ENCODE peak calls at places on chromosome 20, in seven cellular contexts. V is H9; J is NCI-H748 treated with DMSO at 0.1 percent for 48 hours; E is colonic mucosa; C is uterus; K is Right ventricle myocardium superior; L is activated CD4-positive, alpha-beta memory T cell treated with anti-CD3 and anti-CD28 coated beads for 36 hours. I is an unnamed sample.

GRCh38 chr20:17138237-17138636 is 88.6 kb upstream of the PCSK2 start:
- DNase-seq in E (no peak), J (no peak), C (no peak), V (no peak), L (no peak), K (no peak), I (no peak)

GRCh38 chr20:31440012-31440659 is at the start of gene DEFB123:
- DNase-seq in E (no peak), J (no peak), L (peak; percentile 28), C (no peak), K (no peak), V (no peak), I (no peak)

GRCh38 chr20:32142991-32143390 is 33.5 kb downstream of the TM9SF4 start:
- DNase-seq in L (no peak), K (no peak), C (no peak), V (no peak), E (no peak), J (no peak), I (no peak)

GRCh38 chr20:47704746-47705496 is 80.4 kb downstream of the SULF2 start:
- DNase-seq in V (no peak), C (peak; percentile 86), E (no peak), L (no peak), J (no peak), K (peak; percentile 58), I (no peak)

GRCh38 chr20:15061955-15062354 is 724.5 kb upstream of the FLRT3 start:
- DNase-seq in J (no peak), V (peak; percentile 39), E (no peak), K (no peak), C (no peak), L (no peak), I (no peak)

GRCh38 chr20:50762435-50763201 is 31.2 kb downstream of the PARD6B start:
- DNase-seq in E (peak; percentile 69), K (peak; percentile 89), J (no peak), L (no peak), C (peak; percentile 47), V (no peak), I (peak; percentile 91)

GRCh38 chr20:63309261-63310071 is 16.5 kb downstream of the COL20A1 start:
- DNase-seq in C (no peak), L (peak; percentile 33), K (peak; percentile 65), V (peak; percentile 73), E (no peak), J (peak; percentile 1), I (peak; percentile 56)

GRCh38 chr20:9255171-9255570 is 186.3 kb downstream of the PLCB4 start:
- DNase-seq in L (no peak), J (no peak), K (no peak), C (no peak), E (no peak), V (no peak), I (no peak)

GRCh38 chr20:63136296-63136695 is 79.6 kb downstream of the YTHDF1 start:
- DNase-seq in K (peak; percentile 17), L (no peak), C (no peak), V (no peak), E (no peak), J (no peak), I (peak; percentile 1)

GRCh38 chr20:35248641-35249475 is 22.4 kb downstream of the MMP24 start:
- DNase-seq in V (no peak), E (no peak), L (no peak), J (no peak), C (no peak), K (no peak), I (no peak)

GRCh38 chr20:63028461-63028921 is 21.7 kb upstream of the BHLHE23 start:
- DNase-seq in E (no peak), V (no peak), L (no peak), K (no peak), C (no peak), J (no peak), I (no peak)

GRCh38 chr20:38216201-38216600 is 44.3 kb downstream of the KIAA1755 start:
- DNase-seq in J (no peak), V (no peak), E (no peak), L (no peak), C (no peak), K (no peak), I (no peak)

GRCh38 chr20:38369387-38369786 is 23.1 kb downstream of the LBP start:
- DNase-seq in E (no peak), K (no peak), C (no peak), J (no peak), L (no peak), V (no peak), I (no peak)

GRCh38 chr20:63320616-63321147 is 27.7 kb downstream of the COL20A1 start:
- DNase-seq in K (peak; percentile 26), C (no peak), L (no peak), E (no peak), V (no peak), J (no peak), I (no peak)

GRCh38 chr20:21232546-21233280 is 70.4 kb upstream of the XRN2 start:
- DNase-seq in K (no peak), L (no peak), J (peak; percentile 81), V (no peak), E (no peak), C (no peak), I (no peak)

GRCh38 chr20:58202039-58202438 is 26.4 kb downstream of the ANKRD60 start:
- DNase-seq in E (no peak), J (no peak), K (peak; percentile 10), V (no peak), L (no peak), C (no peak), I (no peak)

GRCh38 chr20:50284811-50285375 is 94.3 kb downstream of the CEBPB start:
- DNase-seq in V (no peak), J (no peak), C (peak; percentile 91), L (no peak), K (peak; percentile 70), E (no peak), I (peak; percentile 33)

GRCh38 chr20:12252793-12253192 is 335.1 kb downstream of the BTBD3 start:
- DNase-seq in V (peak; percentile 66), E (no peak), K (no peak), C (no peak), L (no peak), J (no peak), I (no peak)

GRCh38 chr20:431012-431904 is 23.2 kb downstream of the RBCK1 start:
- DNase-seq in J (peak; percentile 53), V (peak; percentile 81), E (peak; percentile 41), L (peak; percentile 65), K (peak; percentile 58), C (peak; percentile 35), I (peak; percentile 82)

GRCh38 chr20:51431321-51431720 is 111.2 kb downstream of the NFATC2 start:
- DNase-seq in C (no peak), L (no peak), V (no peak), K (no peak), E (no peak), J (no peak), I (no peak)

GRCh38 chr20:62829231-62830230 is 12.7 kb downstream of the COL9A3 start:
- DNase-seq in K (peak; percentile 35), E (no peak), J (no peak), C (no peak), V (no peak), L (no peak), I (peak; percentile 55)

GRCh38 chr20:44723798-44724362 is 8.7 kb downstream of the CCN5 start:
- DNase-seq in C (no peak), K (no peak), E (no peak), V (no peak), L (no peak), J (no peak), I (no peak)

GRCh38 chr20:11153819-11154218 is 480.0 kb upstream of the JAG1 start:
- DNase-seq in V (no peak), J (no peak), C (no peak), K (no peak), E (no peak), L (no peak), I (no peak)

GRCh38 chr20:37095108-37095608 is 639 bp downstream of the RBL1 start:
- DNase-seq in V (no peak), C (no peak), K (peak; percentile 44), L (peak; percentile 68), J (no peak), E (peak; percentile 57), I (no peak)

GRCh38 chr20:49245921-49246740 is 26.9 kb downstream of the DDX27 start:
- DNase-seq in L (peak; percentile 25), J (no peak), V (peak; percentile 43), K (peak; percentile 49), C (no peak), E (no peak), I (peak; percentile 67)

GRCh38 chr20:50895111-50895830 is 36.0 kb downstream of the ADNP start:
- DNase-seq in V (no peak), L (peak; percentile 16), J (no peak), K (no peak), E (no peak), C (no peak), I (no peak)

GRCh38 chr20:35820715-35821114 is 48.9 kb downstream of the PHF20 start:
- DNase-seq in V (no peak), E (no peak), C (no peak), K (no peak), L (no peak), J (no peak), I (no peak)

GRCh38 chr20:2379511-2380229 is 1.0 kb upstream of the TGM6 start:
- DNase-seq in J (no peak), E (no peak), C (no peak), L (peak; percentile 36), K (no peak), V (no peak), I (no peak)

GRCh38 chr20:53708129-53708968 is 114.7 kb upstream of the ZNF217 start:
- DNase-seq in K (no peak), E (no peak), L (peak; percentile 62), V (no peak), J (no peak), C (no peak), I (no peak)

I was measured in right cardiac atrium.